ENCODE peak calls at places on chromosomes 7 and 10, in five cellular contexts. F, G, L, Z and X are unnamed samples.

GRCh38 chr10:103153302-103153759 is 39.7 kb downstream of the NT5C2 start:
- DNase-seq in F (peak), G (no peak), L (peak), Z (peak), X (peak)

GRCh38 chr10:48731141-48731540 is 46.5 kb downstream of the WDFY4 start:
- DNase-seq in F (no peak), G (no peak), L (no peak), Z (no peak), X (no peak)

GRCh38 chr10:121194696-121195523 is 343.7 kb downstream of the WDR11 start:
- DNase-seq in F (no peak), G (no peak), L (no peak), Z (no peak), X (no peak)

GRCh38 chr10:120433176-120433575 is 23.9 kb upstream of the PLPP4 start:
- DNase-seq in F (no peak), G (no peak), L (no peak), Z (no peak), X (no peak)

GRCh38 chr7:30776971-30777370 is 5.8 kb downstream of the MINDY4 start:
- DNase-seq in F (no peak), G (no peak), L (no peak), Z (no peak), X (no peak)

GRCh38 chr7:130695840-130696239 is 9.5 kb upstream of the TSGA13 start:
- DNase-seq in F (peak), G (peak), L (no peak), Z (peak), X (no peak)

GRCh38 chr7:134891262-134892001 is 94.9 kb upstream of the AGBL3 start:
- DNase-seq in F (peak), G (peak), L (peak), Z (peak), X (peak)

GRCh38 chr7:92517626-92518025 is 10.7 kb downstream of the PEX1 start:
- DNase-seq in F (no peak), G (no peak), L (no peak), Z (peak), X (no peak)

GRCh38 chr10:104246981-104247380 is 7.7 kb upstream of the GSTO1 start:
- DNase-seq in F (no peak), G (no peak), L (no peak), Z (peak), X (no peak)

GRCh38 chr7:42125321-42125720 is 111.7 kb downstream of the GLI3 start:
- DNase-seq in F (no peak), G (no peak), L (no peak), Z (no peak), X (no peak)

GRCh38 chr10:128222317-128222849 is 96.2 kb upstream of the MKI67 start:
- DNase-seq in F (no peak), G (no peak), L (no peak), Z (no peak), X (no peak)

GRCh38 chr10:124394583-124394982 is 24.1 kb downstream of the OAT start:
- DNase-seq in F (no peak), G (no peak), L (no peak), Z (no peak), X (no peak)

GRCh38 chr10:44010873-44011602 is 362.4 kb upstream of the ZNF32 start:
- DNase-seq in F (no peak), G (peak), L (no peak), Z (no peak), X (no peak)

GRCh38 chr10:34670101-34670500 is 145.0 kb downstream of the PARD3 start:
- DNase-seq in F (no peak), G (no peak), L (no peak), Z (no peak), X (no peak)

GRCh38 chr7:151793531-151793935 is 83.4 kb downstream of the PRKAG2 start:
- DNase-seq in F (no peak), G (no peak), L (no peak), Z (no peak), X (no peak)

GRCh38 chr7:152341039-152341913 is 94.5 kb downstream of the KMT2C start:
- DNase-seq in F (peak), G (peak), L (no peak), Z (peak), X (no peak)

GRCh38 chr10:19946791-19947190 is 130.6 kb downstream of the PLXDC2 start:
- DNase-seq in F (no peak), G (no peak), L (no peak), Z (no peak), X (no peak)

GRCh38 chr7:154650275-154650674 is 352.6 kb downstream of the PAXIP1 start:
- DNase-seq in F (no peak), G (no peak), L (no peak), Z (no peak), X (no peak)

GRCh38 chr7:68998136-68998535 is 600.1 kb upstream of the AUTS2 start:
- DNase-seq in F (no peak), G (no peak), L (no peak), Z (no peak), X (no peak)

GRCh38 chr10:28403090-28403489 is 100.2 kb upstream of the MPP7 start:
- DNase-seq in F (no peak), G (no peak), L (no peak), Z (no peak), X (no peak)

GRCh38 chr10:988667-989545 is 672 bp downstream of the GTPBP4 start:
- DNase-seq in F (no peak), G (no peak), L (no peak), Z (no peak), X (no peak)

GRCh38 chr7:19144661-19145428 is at the start of gene FERD3L:
- DNase-seq in F (no peak), G (no peak), L (no peak), Z (no peak), X (no peak)

GRCh38 chr7:17233643-17234397 is 64.6 kb upstream of the AHR start:
- DNase-seq in F (no peak), G (peak), L (no peak), Z (peak), X (no peak)

GRCh38 chr7:148182264-148182663 is 408.3 kb upstream of the C7orf33 start:
- DNase-seq in F (no peak), G (no peak), L (no peak), Z (no peak), X (no peak)

GRCh38 chr7:130948913-130949312 is 214.9 kb upstream of the KLF14 start:
- DNase-seq in F (no peak), G (no peak), L (no peak), Z (no peak), X (no peak)

GRCh38 chr10:56771343-56771742 is 410.3 kb upstream of the ZWINT start:
- DNase-seq in F (no peak), G (no peak), L (no peak), Z (no peak), X (no peak)

GRCh38 chr10:95728535-95728934 is 27.4 kb upstream of the ENTPD1 start:
- DNase-seq in F (no peak), G (peak), L (no peak), Z (peak), X (no peak)

GRCh38 chr10:58963101-58963534 is 213.3 kb upstream of the PHYHIPL start:
- DNase-seq in F (no peak), G (peak), L (peak), Z (no peak), X (no peak)

GRCh38 chr10:132934953-132935352 is 7.4 kb downstream of the CFAP46 start:
- DNase-seq in F (no peak), G (no peak), L (no peak), Z (no peak), X (no peak)